ENCODE peak calls at places on chromosomes 11 and 22, in six cellular contexts. One of them, this sample, is unnamed.

GRCh38 chr11:64874841-64875240 is 3.6 kb downstream of the EHD1 start:
- DNase-seq in NB4: no peak
- DNase-seq in esophagus squamous epithelium: no peak
- DNase-seq in ovary: no peak
- DNase-seq in tibial nerve: no peak
- DNase-seq in uterus: no peak
- DNase-seq in this sample: no peak

GRCh38 chr11:23370580-23371275 is 510.5 kb upstream of the CCDC179 start:
- DNase-seq in NB4: no peak
- DNase-seq in esophagus squamous epithelium: no peak
- DNase-seq in ovary: no peak
- DNase-seq in tibial nerve: no peak
- DNase-seq in uterus: no peak
- DNase-seq in this sample: no peak

GRCh38 chr11:121451982-121452608 is at the start of gene SORL1:
- DNase-seq in NB4: peak; percentile 85
- DNase-seq in esophagus squamous epithelium: no peak
- DNase-seq in ovary: peak; percentile 70
- DNase-seq in tibial nerve: peak; percentile 40
- DNase-seq in uterus: peak; percentile 57
- DNase-seq in this sample: peak; percentile 23

GRCh38 chr22:35455529-35455928 is 55.6 kb downstream of the MCM5 start:
- DNase-seq in NB4: no peak
- DNase-seq in esophagus squamous epithelium: no peak
- DNase-seq in ovary: no peak
- DNase-seq in tibial nerve: no peak
- DNase-seq in uterus: no peak
- DNase-seq in this sample: no peak

GRCh38 chr11:74543991-74544390 is 48.4 kb upstream of the POLD3 start:
- DNase-seq in NB4: peak; percentile 39
- DNase-seq in esophagus squamous epithelium: no peak
- DNase-seq in ovary: no peak
- DNase-seq in tibial nerve: no peak
- DNase-seq in uterus: no peak
- DNase-seq in this sample: no peak

GRCh38 chr11:68039526-68040086 is 781 bp downstream of the TCIRG1 start:
- DNase-seq in NB4: no peak
- DNase-seq in esophagus squamous epithelium: no peak
- DNase-seq in ovary: peak; percentile 60
- DNase-seq in tibial nerve: no peak
- DNase-seq in uterus: no peak
- DNase-seq in this sample: no peak

GRCh38 chr22:23696326-23696851 is 5.6 kb downstream of the RGL4 start:
- DNase-seq in NB4: peak; percentile 92
- DNase-seq in esophagus squamous epithelium: peak; percentile 25
- DNase-seq in ovary: no peak
- DNase-seq in tibial nerve: no peak
- DNase-seq in uterus: no peak
- DNase-seq in this sample: no peak

GRCh38 chr22:45948081-45948648 is 28.8 kb downstream of the WNT7B start:
- DNase-seq in NB4: peak; percentile 58
- DNase-seq in esophagus squamous epithelium: no peak
- DNase-seq in ovary: no peak
- DNase-seq in tibial nerve: no peak
- DNase-seq in uterus: no peak
- DNase-seq in this sample: no peak

GRCh38 chr11:93740802-93741093 is 547 bp downstream of the TAF1D start:
- DNase-seq in NB4: peak; percentile 84
- DNase-seq in esophagus squamous epithelium: no peak
- DNase-seq in ovary: peak; percentile 59
- DNase-seq in tibial nerve: peak; percentile 53
- DNase-seq in uterus: peak; percentile 33
- DNase-seq in this sample: no peak

GRCh38 chr11:118401151-118401879 is at the start of gene ATP5MG:
- DNase-seq in NB4: peak; percentile 91
- DNase-seq in esophagus squamous epithelium: peak; percentile 29
- DNase-seq in ovary: peak; percentile 93
- DNase-seq in tibial nerve: peak; percentile 80
- DNase-seq in uterus: peak; percentile 88
- DNase-seq in this sample: peak; percentile 26
- TF ChIP-seq POLR2A in NB4: peak; percentile 83
- TF ChIP-seq POLR2A in esophagus squamous epithelium: no peak
- TF ChIP-seq POLR2A in ovary: peak; percentile 31
- TF ChIP-seq POLR2A in tibial nerve: peak; percentile 15
- TF ChIP-seq POLR2A in uterus: peak; percentile 28
- TF ChIP-seq POLR2A in this sample: peak; percentile 42

DNA sequence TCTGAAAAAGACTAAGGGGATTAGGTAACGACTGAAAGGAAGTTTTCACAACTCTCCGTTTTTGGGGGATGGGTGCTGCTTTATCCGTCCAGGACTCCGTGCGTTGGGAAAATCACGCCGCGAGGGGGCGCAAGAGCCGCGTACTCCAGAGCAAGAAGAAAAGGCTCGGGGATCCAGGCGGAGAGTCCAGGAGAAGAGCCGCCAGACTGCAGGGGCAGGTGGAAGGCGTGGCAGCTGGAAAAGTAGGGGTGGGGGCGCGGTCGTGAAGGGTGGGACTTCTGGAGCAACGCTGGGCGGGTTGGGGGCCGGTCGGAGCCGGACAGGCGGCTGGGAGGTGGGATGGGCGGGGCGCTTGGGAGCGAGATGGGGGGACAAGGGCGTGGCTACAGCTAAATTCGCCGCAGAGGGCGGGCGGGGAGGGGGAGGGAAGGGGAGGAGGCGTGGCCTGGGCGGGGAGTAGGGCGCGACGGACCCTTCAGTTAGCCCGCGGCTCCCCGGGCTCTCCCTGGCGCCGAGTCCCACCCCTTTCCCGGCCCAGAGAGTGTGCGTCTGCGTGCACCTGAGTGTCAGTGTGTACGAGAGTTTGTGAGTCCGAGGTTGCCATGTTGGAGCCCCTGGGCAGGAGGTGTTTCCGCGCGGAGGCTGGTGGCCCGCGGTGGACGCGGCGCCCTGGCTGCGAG is 613 bp upstream of the ARHGEF17 start:
- DNase-seq in NB4: peak; percentile 99
- DNase-seq in esophagus squamous epithelium: peak; percentile 73
- DNase-seq in ovary: peak; percentile 100
- DNase-seq in tibial nerve: peak; percentile 100
- DNase-seq in uterus: peak; percentile 100
- DNase-seq in this sample: peak; percentile 89
- TF ChIP-seq POLR2A in NB4: peak; percentile 74
- TF ChIP-seq POLR2A in esophagus squamous epithelium: no peak
- TF ChIP-seq POLR2A in ovary: peak; percentile 51
- TF ChIP-seq POLR2A in tibial nerve: no peak
- TF ChIP-seq POLR2A in uterus: peak; percentile 52
- TF ChIP-seq POLR2A in this sample: peak; percentile 63

DNA sequence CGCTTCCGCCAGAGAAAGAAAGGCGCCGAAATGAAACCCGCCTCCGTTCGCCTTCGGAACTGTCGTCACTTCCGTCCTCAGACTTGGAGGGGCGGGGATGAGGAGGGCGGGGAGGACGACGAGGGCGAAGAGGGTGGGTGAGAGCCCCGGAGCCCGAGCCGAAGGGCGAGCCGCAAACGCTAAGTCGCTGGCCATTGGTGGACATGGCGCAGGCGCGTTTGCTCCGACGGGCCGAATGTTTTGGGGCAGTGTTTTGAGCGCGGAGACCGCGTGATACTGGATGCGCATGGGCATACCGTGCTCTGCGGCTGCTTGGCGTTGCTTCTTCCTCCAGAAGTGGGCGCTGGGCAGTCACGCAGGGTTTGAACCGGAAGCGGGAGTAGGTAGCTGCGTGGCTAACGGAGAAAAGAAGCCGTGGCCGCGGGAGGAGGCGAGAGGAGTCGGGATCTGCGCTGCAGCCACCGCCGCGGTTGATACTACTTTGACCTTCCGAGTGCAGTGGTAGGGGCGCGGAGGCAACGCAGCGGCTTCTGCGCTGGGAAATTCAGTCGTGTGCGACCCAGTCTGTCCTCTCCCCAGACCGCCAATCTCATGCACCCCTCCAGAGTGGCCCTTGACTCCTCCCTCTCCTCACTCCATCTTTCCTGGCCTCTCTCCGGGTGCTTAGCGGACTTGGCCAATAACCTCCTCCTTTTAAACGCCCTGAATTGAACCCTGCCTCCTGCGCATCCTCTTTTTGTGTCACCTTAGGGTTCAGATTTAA is at the start of gene ATM:
- DNase-seq in NB4: peak; percentile 99
- DNase-seq in esophagus squamous epithelium: peak; percentile 91
- DNase-seq in ovary: peak; percentile 99
- DNase-seq in tibial nerve: peak; percentile 97
- DNase-seq in uterus: peak; percentile 99
- DNase-seq in this sample: peak; percentile 55
- TF ChIP-seq POLR2A in NB4: peak; percentile 64
- TF ChIP-seq POLR2A in esophagus squamous epithelium: peak; percentile 43
- TF ChIP-seq POLR2A in ovary: peak; percentile 40
- TF ChIP-seq POLR2A in tibial nerve: peak; percentile 46
- TF ChIP-seq POLR2A in uterus: peak; percentile 20
- TF ChIP-seq POLR2A in this sample: peak; percentile 79

GRCh38 chr11:3037041-3037944 is 19.9 kb downstream of the CARS1 start:
- DNase-seq in NB4: peak; percentile 69
- DNase-seq in esophagus squamous epithelium: no peak
- DNase-seq in ovary: peak; percentile 75
- DNase-seq in tibial nerve: peak; percentile 93
- DNase-seq in uterus: peak; percentile 74
- DNase-seq in this sample: peak; percentile 84
- TF ChIP-seq POLR2A in NB4: no peak
- TF ChIP-seq POLR2A in esophagus squamous epithelium: no peak
- TF ChIP-seq POLR2A in ovary: no peak
- TF ChIP-seq POLR2A in tibial nerve: no peak
- TF ChIP-seq POLR2A in uterus: no peak
- TF ChIP-seq POLR2A in this sample: no peak

DNA sequence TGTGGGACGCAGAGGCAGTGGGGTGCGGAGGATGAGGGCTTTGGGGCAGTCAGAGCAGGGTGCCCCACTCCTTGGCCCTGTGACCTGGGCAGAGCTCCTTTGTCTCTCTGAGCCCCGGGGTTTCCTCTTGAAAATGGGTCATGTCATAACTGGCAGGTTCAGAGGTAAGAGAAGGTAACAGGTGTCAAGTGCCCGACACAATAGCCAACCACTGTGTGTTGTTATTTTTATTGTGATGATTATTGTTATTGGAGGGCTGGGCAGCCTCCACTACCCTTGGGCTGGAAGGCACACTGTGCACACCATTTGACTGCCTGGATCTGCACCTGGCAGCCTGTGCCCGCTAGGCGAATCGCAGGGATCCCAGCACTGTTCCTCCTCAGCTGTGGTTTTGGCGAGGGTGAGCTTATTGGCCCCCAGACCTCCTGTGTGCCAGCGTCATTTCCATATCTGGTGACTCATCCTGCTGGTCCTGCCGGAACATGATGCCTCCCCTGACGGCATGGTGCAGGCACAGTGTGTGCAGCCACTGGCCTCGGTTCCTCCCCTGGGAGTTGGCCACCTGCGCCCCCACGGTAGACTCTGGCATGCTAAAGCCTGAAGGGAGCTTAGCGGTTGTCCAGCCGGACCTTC is 15.4 kb upstream of the SOX10 start:
- DNase-seq in NB4: peak; percentile 93
- DNase-seq in esophagus squamous epithelium: no peak
- DNase-seq in ovary: no peak
- DNase-seq in tibial nerve: no peak
- DNase-seq in uterus: no peak
- DNase-seq in this sample: peak; percentile 86
- TF ChIP-seq POLR2A in NB4: no peak
- TF ChIP-seq POLR2A in esophagus squamous epithelium: no peak
- TF ChIP-seq POLR2A in ovary: no peak
- TF ChIP-seq POLR2A in tibial nerve: peak; percentile 50
- TF ChIP-seq POLR2A in uterus: no peak
- TF ChIP-seq POLR2A in this sample: no peak

DNA sequence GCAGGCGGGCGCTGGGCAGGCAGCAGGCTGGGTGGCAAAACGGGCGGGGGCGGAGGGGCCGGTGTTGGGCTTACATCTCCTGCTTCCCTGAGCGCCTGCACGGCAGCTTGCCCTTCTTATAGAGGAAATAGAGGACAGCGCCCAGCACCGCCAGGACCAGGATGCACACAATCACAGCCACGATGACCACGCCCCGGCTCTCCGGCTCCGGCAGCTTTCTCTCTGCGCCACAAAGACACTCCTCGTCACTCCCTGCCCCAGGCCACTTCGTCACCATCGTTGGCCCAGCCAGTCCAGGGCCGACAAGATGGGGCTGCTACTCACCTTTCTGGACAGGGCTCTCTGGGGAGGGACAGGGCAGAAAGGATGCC is 6.3 kb downstream of the MCAM start:
- DNase-seq in NB4: no peak
- DNase-seq in esophagus squamous epithelium: no peak
- DNase-seq in ovary: no peak
- DNase-seq in tibial nerve: no peak
- DNase-seq in uterus: no peak
- DNase-seq in this sample: no peak
- TF ChIP-seq POLR2A in NB4: no peak
- TF ChIP-seq POLR2A in esophagus squamous epithelium: no peak
- TF ChIP-seq POLR2A in ovary: no peak
- TF ChIP-seq POLR2A in tibial nerve: no peak
- TF ChIP-seq POLR2A in uterus: no peak
- TF ChIP-seq POLR2A in this sample: no peak

DNA sequence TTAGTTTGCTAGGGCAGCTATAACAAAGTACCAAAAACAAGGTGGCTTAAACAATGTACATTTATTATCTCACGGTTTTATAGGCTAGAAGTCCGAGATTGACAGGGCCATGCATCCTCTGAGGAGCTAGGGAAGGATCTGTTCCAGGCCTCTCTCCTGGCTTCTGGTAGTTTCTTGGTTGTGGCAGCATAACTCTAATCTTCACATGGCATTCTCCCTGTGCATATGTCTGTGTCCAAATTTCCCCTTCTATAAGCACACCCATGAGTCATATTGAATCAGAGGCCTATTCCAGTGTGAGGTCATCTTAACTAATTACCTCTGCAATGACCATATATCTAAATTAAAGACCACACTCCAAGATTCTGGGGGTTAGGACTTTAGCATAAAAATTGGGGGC is 31.3 kb upstream of the MMP13 start:
- DNase-seq in NB4: no peak
- DNase-seq in esophagus squamous epithelium: no peak
- DNase-seq in ovary: no peak
- DNase-seq in tibial nerve: no peak
- DNase-seq in uterus: no peak
- DNase-seq in this sample: no peak
- TF ChIP-seq POLR2A in NB4: no peak
- TF ChIP-seq POLR2A in esophagus squamous epithelium: no peak
- TF ChIP-seq POLR2A in ovary: no peak
- TF ChIP-seq POLR2A in tibial nerve: no peak
- TF ChIP-seq POLR2A in uterus: no peak
- TF ChIP-seq POLR2A in this sample: no peak

DNA sequence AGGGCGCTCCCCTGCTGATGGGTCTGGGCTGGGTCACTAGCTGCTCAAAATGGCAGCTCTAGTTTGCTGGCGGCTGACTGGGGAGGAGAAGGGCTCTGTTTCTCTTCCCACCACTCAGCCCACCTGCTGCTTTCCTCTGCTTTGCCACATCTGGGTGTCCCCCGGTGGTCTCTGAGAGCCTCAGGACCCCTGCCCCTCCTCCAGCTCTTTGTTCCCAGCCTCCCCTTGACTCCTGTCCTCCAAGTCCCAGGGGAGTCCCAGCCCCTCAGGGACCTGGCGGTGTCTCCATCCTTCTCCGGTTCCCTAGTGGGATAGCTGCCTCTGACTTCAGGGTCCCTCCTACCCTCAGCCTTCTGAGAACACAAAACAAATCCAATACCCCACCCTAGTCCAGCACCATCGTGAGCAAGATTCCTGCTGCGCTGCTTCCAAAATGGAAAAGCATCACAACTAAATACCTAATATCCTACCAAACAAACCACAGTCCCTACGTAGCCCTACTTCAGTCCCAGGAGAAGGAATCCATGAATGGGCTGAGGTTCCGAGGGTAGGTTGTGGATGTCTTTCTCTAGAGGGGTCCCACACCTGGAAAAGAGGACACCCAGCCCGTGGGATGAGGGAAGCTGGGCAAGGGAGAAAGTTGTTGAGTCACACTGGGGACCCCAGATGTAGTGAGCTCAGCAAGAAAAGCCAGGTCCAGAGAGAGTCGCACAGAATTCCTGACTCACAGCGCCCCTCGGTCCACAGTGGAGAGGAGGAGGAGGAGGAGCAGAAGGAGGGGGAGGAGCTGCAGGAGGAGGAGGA is 45.0 kb upstream of the NNMT start:
- DNase-seq in NB4: no peak
- DNase-seq in esophagus squamous epithelium: no peak
- DNase-seq in ovary: peak; percentile 71
- DNase-seq in tibial nerve: peak; percentile 79
- DNase-seq in uterus: peak; percentile 79
- DNase-seq in this sample: no peak
- TF ChIP-seq POLR2A in NB4: no peak
- TF ChIP-seq POLR2A in esophagus squamous epithelium: no peak
- TF ChIP-seq POLR2A in ovary: no peak
- TF ChIP-seq POLR2A in tibial nerve: peak; percentile 37
- TF ChIP-seq POLR2A in uterus: no peak
- TF ChIP-seq POLR2A in this sample: no peak

This sample was measured in H54.